ENCODE peak calls at places on chromosomes 2 and 18, in nine cellular contexts. One of them, this sample, is unnamed.

GRCh38 chr18:27378396-27379094 is 193.4 kb upstream of the CHST9 start:
- DNase-seq in heart right ventricle: no peak
- DNase-seq in Karpas-422: no peak
- DNase-seq in fibroblast of lung: peak; percentile 92
- DNase-seq in transverse colon: no peak
- DNase-seq in neuronal stem cell: no peak
- DNase-seq in thyroid gland: peak; percentile 5
- DNase-seq in SK-N-SH: no peak
- DNase-seq in mesendoderm: peak; percentile 31
- DNase-seq in this sample: no peak

GRCh38 chr2:191557841-191558240 is 120.1 kb upstream of the NABP1 start:
- DNase-seq in mesendoderm: no peak
- DNase-seq in SK-N-SH: no peak
- DNase-seq in fibroblast of lung: no peak
- DNase-seq in thyroid gland: no peak
- DNase-seq in heart right ventricle: no peak
- DNase-seq in transverse colon: no peak
- DNase-seq in Karpas-422: no peak
- DNase-seq in neuronal stem cell: no peak
- DNase-seq in this sample: no peak

GRCh38 chr2:163595033-163595432 is 140.8 kb downstream of the FIGN start:
- DNase-seq in fibroblast of lung: peak; percentile 61
- DNase-seq in SK-N-SH: no peak
- DNase-seq in neuronal stem cell: no peak
- DNase-seq in thyroid gland: no peak
- DNase-seq in mesendoderm: no peak
- DNase-seq in transverse colon: no peak
- DNase-seq in Karpas-422: no peak
- DNase-seq in heart right ventricle: no peak
- DNase-seq in this sample: no peak

GRCh38 chr2:220076734-220077133 is 449.3 kb downstream of the SLC4A3 start:
- DNase-seq in heart right ventricle: no peak
- DNase-seq in thyroid gland: peak; percentile 65
- DNase-seq in neuronal stem cell: no peak
- DNase-seq in SK-N-SH: peak; percentile 2
- DNase-seq in fibroblast of lung: peak; percentile 88
- DNase-seq in mesendoderm: peak; percentile 67
- DNase-seq in transverse colon: no peak
- DNase-seq in Karpas-422: no peak
- DNase-seq in this sample: no peak

GRCh38 chr2:10584242-10584753 is 105.5 kb downstream of the NOL10 start:
- DNase-seq in mesendoderm: no peak
- DNase-seq in neuronal stem cell: no peak
- DNase-seq in Karpas-422: no peak
- DNase-seq in SK-N-SH: no peak
- DNase-seq in heart right ventricle: no peak
- DNase-seq in thyroid gland: no peak
- DNase-seq in fibroblast of lung: peak; percentile 27
- DNase-seq in transverse colon: no peak
- DNase-seq in this sample: no peak

GRCh38 chr2:65361623-65362022 is 70.8 kb downstream of the SPRED2 start:
- DNase-seq in thyroid gland: no peak
- DNase-seq in mesendoderm: no peak
- DNase-seq in Karpas-422: no peak
- DNase-seq in SK-N-SH: peak; percentile 62
- DNase-seq in heart right ventricle: no peak
- DNase-seq in transverse colon: no peak
- DNase-seq in fibroblast of lung: peak; percentile 66
- DNase-seq in neuronal stem cell: no peak
- DNase-seq in this sample: no peak

GRCh38 chr2:157596992-157597681 is 31.5 kb downstream of the ACVR1C start:
- DNase-seq in fibroblast of lung: peak; percentile 12
- DNase-seq in SK-N-SH: peak; percentile 57
- DNase-seq in thyroid gland: peak; percentile 36
- DNase-seq in Karpas-422: no peak
- DNase-seq in mesendoderm: peak; percentile 69
- DNase-seq in neuronal stem cell: peak; percentile 14
- DNase-seq in transverse colon: no peak
- DNase-seq in heart right ventricle: peak; percentile 29
- DNase-seq in this sample: peak; percentile 34

GRCh38 chr2:101790856-101791255 is 93.3 kb downstream of the MAP4K4 start:
- DNase-seq in transverse colon: no peak
- DNase-seq in Karpas-422: no peak
- DNase-seq in thyroid gland: no peak
- DNase-seq in heart right ventricle: no peak
- DNase-seq in mesendoderm: no peak
- DNase-seq in SK-N-SH: no peak
- DNase-seq in fibroblast of lung: peak; percentile 55
- DNase-seq in neuronal stem cell: no peak
- DNase-seq in this sample: peak; percentile 21

GRCh38 chr2:160581448-160581847 is 87.8 kb upstream of the RBMS1 start:
- DNase-seq in Karpas-422: peak; percentile 60
- DNase-seq in SK-N-SH: no peak
- DNase-seq in fibroblast of lung: no peak
- DNase-seq in heart right ventricle: no peak
- DNase-seq in mesendoderm: peak; percentile 73
- DNase-seq in transverse colon: no peak
- DNase-seq in neuronal stem cell: no peak
- DNase-seq in thyroid gland: no peak
- DNase-seq in this sample: no peak

GRCh38 chr18:62524443-62525200 is 1.8 kb downstream of the ZCCHC2 start:
- DNase-seq in neuronal stem cell: no peak
- DNase-seq in fibroblast of lung: peak; percentile 60
- DNase-seq in thyroid gland: peak; percentile 69
- DNase-seq in Karpas-422: peak; percentile 81
- DNase-seq in SK-N-SH: peak; percentile 74
- DNase-seq in mesendoderm: peak; percentile 67
- DNase-seq in transverse colon: peak; percentile 71
- DNase-seq in heart right ventricle: peak; percentile 69
- DNase-seq in this sample: peak; percentile 28

GRCh38 chr18:62523631-62524442 is 1.0 kb downstream of the ZCCHC2 start:
- DNase-seq in transverse colon: peak; percentile 48
- DNase-seq in neuronal stem cell: no peak
- DNase-seq in heart right ventricle: peak; percentile 62
- DNase-seq in mesendoderm: peak; percentile 77
- DNase-seq in fibroblast of lung: peak; percentile 70
- DNase-seq in SK-N-SH: peak; percentile 66
- DNase-seq in thyroid gland: peak; percentile 68
- DNase-seq in Karpas-422: peak; percentile 85
- DNase-seq in this sample: peak; percentile 25

GRCh38 chr18:62523255-62523588 is 397 bp downstream of the ZCCHC2 start:
- DNase-seq in thyroid gland: no peak
- DNase-seq in transverse colon: no peak
- DNase-seq in mesendoderm: no peak
- DNase-seq in fibroblast of lung: no peak
- DNase-seq in neuronal stem cell: no peak
- DNase-seq in Karpas-422: no peak
- DNase-seq in SK-N-SH: no peak
- DNase-seq in heart right ventricle: no peak
- DNase-seq in this sample: no peak

GRCh38 chr18:62525611-62526010 is 2.8 kb downstream of the ZCCHC2 start:
- DNase-seq in SK-N-SH: no peak
- DNase-seq in thyroid gland: no peak
- DNase-seq in mesendoderm: no peak
- DNase-seq in fibroblast of lung: no peak
- DNase-seq in heart right ventricle: no peak
- DNase-seq in Karpas-422: peak; percentile 82
- DNase-seq in transverse colon: no peak
- DNase-seq in neuronal stem cell: no peak
- DNase-seq in this sample: no peak

GRCh38 chr18:62526098-62527025 is 3.5 kb downstream of the ZCCHC2 start:
- DNase-seq in fibroblast of lung: peak; percentile 76
- DNase-seq in mesendoderm: peak; percentile 88
- DNase-seq in thyroid gland: peak; percentile 76
- DNase-seq in heart right ventricle: peak; percentile 89
- DNase-seq in Karpas-422: peak; percentile 94
- DNase-seq in SK-N-SH: peak; percentile 92
- DNase-seq in transverse colon: peak; percentile 84
- DNase-seq in neuronal stem cell: peak; percentile 79
- DNase-seq in this sample: peak; percentile 63
- H3K4me1 ChIP-seq in fibroblast of lung: peaks cover 13% of the 10 kb centered on the region
- H3K4me1 ChIP-seq in mesendoderm: peaks cover 2% of the 10 kb centered on the region
- H3K4me1 ChIP-seq in thyroid gland: peaks cover 20% of the 10 kb centered on the region
- H3K4me1 ChIP-seq in heart right ventricle: peaks cover 57% of the 10 kb centered on the region
- H3K4me1 ChIP-seq in Karpas-422: peaks cover 51% of the 10 kb centered on the region
- H3K4me1 ChIP-seq in SK-N-SH: peaks cover 18% of the 10 kb centered on the region
- H3K4me1 ChIP-seq in transverse colon: peaks cover 37% of the 10 kb centered on the region
- H3K4me1 ChIP-seq in neuronal stem cell: peaks cover 15% of the 10 kb centered on the region
- H3K4me1 ChIP-seq in this sample: no peaks in the 10 kb centered on the region

DNA sequence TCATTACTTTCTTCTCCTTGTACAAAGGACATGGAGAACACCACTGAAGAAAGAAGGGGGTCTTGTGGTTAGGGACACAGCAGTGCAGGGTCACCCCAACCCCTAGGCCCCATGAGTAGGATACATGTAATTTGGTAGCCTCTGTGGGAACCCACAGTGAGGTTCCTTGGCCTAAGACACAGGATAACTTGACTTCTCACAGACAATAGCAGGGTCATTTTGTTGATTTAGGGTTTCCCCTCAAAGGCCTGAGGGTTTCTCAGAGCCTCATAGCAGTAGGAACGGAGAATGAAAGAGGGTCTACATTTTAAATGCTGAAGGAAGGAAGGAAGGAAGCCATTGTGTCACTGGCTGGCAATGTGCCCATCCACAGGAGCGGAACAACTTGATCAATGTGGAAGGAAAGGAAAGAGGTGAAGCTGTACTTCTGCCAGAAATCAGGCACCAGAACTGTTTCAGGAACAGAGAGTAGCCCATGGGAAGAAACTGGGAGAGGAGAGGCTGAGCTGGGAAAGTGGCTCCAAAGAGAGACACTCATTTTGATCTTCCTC is 5.1 kb downstream of the IL1B start:
- DNase-seq in thyroid gland: peak; percentile 46
- DNase-seq in neuronal stem cell: no peak
- DNase-seq in fibroblast of lung: no peak
- DNase-seq in transverse colon: no peak
- DNase-seq in mesendoderm: no peak
- DNase-seq in SK-N-SH: no peak
- DNase-seq in Karpas-422: no peak
- DNase-seq in heart right ventricle: peak; percentile 14
- DNase-seq in this sample: no peak
- H3K4me3 ChIP-seq in thyroid gland: no peak overlapping the region
- H3K4me3 ChIP-seq in neuronal stem cell: no peak overlapping the region
- H3K4me3 ChIP-seq in fibroblast of lung: no peak overlapping the region
- H3K4me3 ChIP-seq in transverse colon: no peak overlapping the region
- H3K4me3 ChIP-seq in mesendoderm: no peak overlapping the region
- H3K4me3 ChIP-seq in SK-N-SH: no peak overlapping the region
- H3K4me3 ChIP-seq in Karpas-422: no peak overlapping the region
- H3K4me3 ChIP-seq in heart right ventricle: no peak overlapping the region
- H3K4me3 ChIP-seq in this sample: no peak overlapping the region

GRCh38 chr2:134217316-134217715 is 36.6 kb upstream of the MGAT5 start:
- DNase-seq in transverse colon: no peak
- DNase-seq in neuronal stem cell: no peak
- DNase-seq in thyroid gland: no peak
- DNase-seq in SK-N-SH: no peak
- DNase-seq in fibroblast of lung: no peak
- DNase-seq in Karpas-422: no peak
- DNase-seq in mesendoderm: no peak
- DNase-seq in heart right ventricle: no peak
- DNase-seq in this sample: no peak

GRCh38 chr2:134217924-134218323 is 35.9 kb upstream of the MGAT5 start:
- DNase-seq in heart right ventricle: no peak
- DNase-seq in transverse colon: no peak
- DNase-seq in SK-N-SH: no peak
- DNase-seq in fibroblast of lung: peak; percentile 28
- DNase-seq in neuronal stem cell: no peak
- DNase-seq in Karpas-422: no peak
- DNase-seq in thyroid gland: no peak
- DNase-seq in mesendoderm: no peak
- DNase-seq in this sample: no peak

GRCh38 chr2:134220525-134220924 is 33.3 kb upstream of the MGAT5 start:
- DNase-seq in transverse colon: no peak
- DNase-seq in fibroblast of lung: no peak
- DNase-seq in heart right ventricle: no peak
- DNase-seq in mesendoderm: no peak
- DNase-seq in SK-N-SH: no peak
- DNase-seq in thyroid gland: no peak
- DNase-seq in neuronal stem cell: no peak
- DNase-seq in Karpas-422: no peak
- DNase-seq in this sample: no peak

GRCh38 chr2:134218928-134219707 is 34.8 kb upstream of the MGAT5 start:
- DNase-seq in mesendoderm: no peak
- DNase-seq in neuronal stem cell: no peak
- DNase-seq in Karpas-422: no peak
- DNase-seq in heart right ventricle: no peak
- DNase-seq in thyroid gland: no peak
- DNase-seq in SK-N-SH: no peak
- DNase-seq in transverse colon: peak; percentile 45
- DNase-seq in fibroblast of lung: no peak
- DNase-seq in this sample: no peak

GRCh38 chr2:134218414-134218813 is 35.5 kb upstream of the MGAT5 start:
- DNase-seq in Karpas-422: peak; percentile 57
- DNase-seq in mesendoderm: no peak
- DNase-seq in transverse colon: no peak
- DNase-seq in heart right ventricle: no peak
- DNase-seq in fibroblast of lung: no peak
- DNase-seq in SK-N-SH: no peak
- DNase-seq in neuronal stem cell: no peak
- DNase-seq in thyroid gland: no peak
- DNase-seq in this sample: no peak
- H3K4me1 ChIP-seq in Karpas-422: peaks cover 15% of the 10 kb centered on the region
- H3K4me1 ChIP-seq in mesendoderm: peaks cover 19% of the 10 kb centered on the region
- H3K4me1 ChIP-seq in transverse colon: peaks cover 22% of the 10 kb centered on the region
- H3K4me1 ChIP-seq in heart right ventricle: peaks cover 79% of the 10 kb centered on the region
- H3K4me1 ChIP-seq in fibroblast of lung: no peaks in the 10 kb centered on the region
- H3K4me1 ChIP-seq in SK-N-SH: peaks cover 19% of the 10 kb centered on the region
- H3K4me1 ChIP-seq in neuronal stem cell: no peaks in the 10 kb centered on the region
- H3K4me1 ChIP-seq in thyroid gland: peaks cover 5% of the 10 kb centered on the region
- H3K4me1 ChIP-seq in this sample: peaks cover 5% of the 10 kb centered on the region

GRCh38 chr18:23845988-23846630 is 156.9 kb downstream of the LAMA3 start:
- DNase-seq in neuronal stem cell: no peak
- DNase-seq in transverse colon: no peak
- DNase-seq in thyroid gland: no peak
- DNase-seq in heart right ventricle: no peak
- DNase-seq in fibroblast of lung: no peak
- DNase-seq in SK-N-SH: no peak
- DNase-seq in mesendoderm: no peak
- DNase-seq in Karpas-422: no peak
- DNase-seq in this sample: no peak

GRCh38 chr18:23838233-23838632 is 149.0 kb downstream of the LAMA3 start:
- DNase-seq in Karpas-422: no peak
- DNase-seq in transverse colon: no peak
- DNase-seq in fibroblast of lung: no peak
- DNase-seq in mesendoderm: no peak
- DNase-seq in neuronal stem cell: no peak
- DNase-seq in SK-N-SH: no peak
- DNase-seq in heart right ventricle: no peak
- DNase-seq in thyroid gland: no peak
- DNase-seq in this sample: no peak

GRCh38 chr18:23838801-23839366 is 149.6 kb downstream of the LAMA3 start:
- DNase-seq in Karpas-422: no peak
- DNase-seq in fibroblast of lung: peak; percentile 80
- DNase-seq in transverse colon: no peak
- DNase-seq in heart right ventricle: no peak
- DNase-seq in neuronal stem cell: no peak
- DNase-seq in thyroid gland: no peak
- DNase-seq in mesendoderm: no peak
- DNase-seq in SK-N-SH: no peak
- DNase-seq in this sample: no peak

GRCh38 chr18:23844991-23845680 is 155.9 kb downstream of the LAMA3 start:
- DNase-seq in thyroid gland: peak; percentile 17
- DNase-seq in mesendoderm: peak; percentile 75
- DNase-seq in transverse colon: no peak
- DNase-seq in heart right ventricle: no peak
- DNase-seq in SK-N-SH: no peak
- DNase-seq in fibroblast of lung: peak; percentile 77
- DNase-seq in Karpas-422: no peak
- DNase-seq in neuronal stem cell: no peak
- DNase-seq in this sample: no peak

GRCh38 chr18:23842305-23842704 is 153.1 kb downstream of the LAMA3 start:
- DNase-seq in neuronal stem cell: no peak
- DNase-seq in transverse colon: no peak
- DNase-seq in mesendoderm: no peak
- DNase-seq in SK-N-SH: no peak
- DNase-seq in fibroblast of lung: no peak
- DNase-seq in thyroid gland: no peak
- DNase-seq in Karpas-422: no peak
- DNase-seq in heart right ventricle: no peak
- DNase-seq in this sample: no peak
- H3K4me3 ChIP-seq in neuronal stem cell: no peak overlapping the region
- H3K4me3 ChIP-seq in transverse colon: no peak overlapping the region
- H3K4me3 ChIP-seq in mesendoderm: no peak overlapping the region
- H3K4me3 ChIP-seq in SK-N-SH: no peak overlapping the region
- H3K4me3 ChIP-seq in fibroblast of lung: no peak overlapping the region
- H3K4me3 ChIP-seq in thyroid gland: no peak overlapping the region
- H3K4me3 ChIP-seq in Karpas-422: no peak overlapping the region
- H3K4me3 ChIP-seq in heart right ventricle: no peak overlapping the region
- H3K4me3 ChIP-seq in this sample: no peak overlapping the region